ENCODE peak calls at places on chromosomes 5 and 9, in eight cellular contexts. F, K, G, E, M, X, D and A are unnamed samples.

GRCh38 chr5:2883771-2884170 is 132.3 kb upstream of the IRX2 start:
- DNase-seq in F (no peak), K (no peak), G (no peak), E (no peak), M (peak; percentile 14), X (no peak), D (no peak), A (no peak)

GRCh38 chr5:3715048-3715447 is 119.4 kb downstream of the IRX1 start:
- DNase-seq in F (no peak), K (no peak), G (no peak), E (no peak), M (no peak), X (no peak), D (no peak), A (no peak)

GRCh38 chr9:136050706-136051567 is 44.2 kb downstream of the NACC2 start:
- DNase-seq in F (peak; percentile 81), K (peak; percentile 18), G (no peak), E (no peak), M (peak; percentile 44), X (peak; percentile 35), D (no peak), A (peak; percentile 73)

GRCh38 chr5:28766565-28767158 is 1728.3 kb upstream of the CDH9 start:
- DNase-seq in F (peak; percentile 1), K (peak; percentile 6), G (no peak), E (no peak), M (no peak), X (peak; percentile 74), D (peak; percentile 67), A (no peak)

GRCh38 chr9:28332648-28333047 is 759.4 kb upstream of the C9orf72 start:
- DNase-seq in F (no peak), K (peak; percentile 17), G (no peak), E (no peak), M (no peak), X (no peak), D (no peak), A (no peak)

GRCh38 chr5:174303035-174303434 is 257.5 kb downstream of the NSG2 start:
- DNase-seq in F (peak; percentile 54), K (no peak), G (no peak), E (no peak), M (no peak), X (no peak), D (no peak), A (peak; percentile 48)

GRCh38 chr5:173774212-173774850 is 113.8 kb upstream of the CPEB4 start:
- DNase-seq in F (no peak), K (no peak), G (no peak), E (no peak), M (peak; percentile 65), X (no peak), D (no peak), A (no peak)

GRCh38 chr5:156841737-156842136 is 8.4 kb upstream of the PPP1R2B start:
- DNase-seq in F (no peak), K (no peak), G (no peak), E (no peak), M (no peak), X (no peak), D (no peak), A (no peak)

GRCh38 chr5:68533571-68534051 is 318.1 kb downstream of the PIK3R1 start:
- DNase-seq in F (peak; percentile 61), K (no peak), G (no peak), E (no peak), M (no peak), X (peak; percentile 81), D (no peak), A (no peak)

GRCh38 chr5:98986556-98986955 is 57.7 kb upstream of the CHD1 start:
- DNase-seq in F (no peak), K (no peak), G (no peak), E (no peak), M (no peak), X (no peak), D (no peak), A (no peak)

GRCh38 chr9:134396825-134397224 is 70.6 kb downstream of the RXRA start:
- DNase-seq in F (no peak), K (peak; percentile 47), G (no peak), E (no peak), M (no peak), X (no peak), D (no peak), A (no peak)

GRCh38 chr5:96823900-96824351 is 16.2 kb upstream of the ERAP1 start:
- DNase-seq in F (peak; percentile 51), K (peak; percentile 60), G (no peak), E (no peak), M (no peak), X (no peak), D (peak; percentile 53), A (no peak)

GRCh38 chr5:19314840-19315239 is 673.2 kb downstream of the CDH18 start:
- DNase-seq in F (no peak), K (no peak), G (no peak), E (no peak), M (peak; percentile 86), X (no peak), D (peak; percentile 72), A (no peak)

GRCh38 chr5:78050888-78051287 is 243.6 kb downstream of the AP3B1 start:
- DNase-seq in F (no peak), K (peak; percentile 70), G (no peak), E (no peak), M (no peak), X (peak; percentile 3), D (peak; percentile 32), A (no peak)

GRCh38 chr5:94218374-94218773 is 400.0 kb downstream of the KIAA0825 start:
- DNase-seq in F (no peak), K (no peak), G (no peak), E (no peak), M (no peak), X (peak; percentile 36), D (peak; percentile 30), A (no peak)

GRCh38 chr5:82765765-82766164 is 311.4 kb downstream of the TMEM167A start:
- DNase-seq in F (no peak), K (no peak), G (no peak), E (no peak), M (no peak), X (peak; percentile 7), D (no peak), A (no peak)

GRCh38 chr5:175520321-175520720 is 42.0 kb downstream of the SFXN1 start:
- DNase-seq in F (no peak), K (no peak), G (no peak), E (peak; percentile 47), M (no peak), X (no peak), D (no peak), A (no peak)

GRCh38 chr9:128892223-128892892 is 10.4 kb downstream of the LRRC8A start:
- DNase-seq in F (no peak), K (peak; percentile 82), G (no peak), E (no peak), M (peak; percentile 86), X (no peak), D (peak; percentile 70), A (no peak)

GRCh38 chr5:122311400-122311887 is 593 bp upstream of the SNCAIP start:
- DNase-seq in F (no peak), K (peak; percentile 47), G (no peak), E (no peak), M (no peak), X (no peak), D (no peak), A (no peak)

GRCh38 chr5:138000102-138000723 is 32.7 kb downstream of the FAM13B start:
- DNase-seq in F (no peak), K (peak; percentile 11), G (no peak), E (no peak), M (peak; percentile 89), X (no peak), D (peak; percentile 86), A (no peak)

GRCh38 chr9:92723299-92723625 is 41.4 kb downstream of the BICD2 start:
- DNase-seq in F (no peak), K (no peak), G (no peak), E (no peak), M (peak; percentile 25), X (peak; percentile 88), D (no peak), A (no peak)

GRCh38 chr5:135578685-135579341 is at the start of gene CXCL14:
- DNase-seq in F (no peak), K (no peak), G (no peak), E (peak; percentile 25), M (no peak), X (no peak), D (no peak), A (no peak)

GRCh38 chr5:32014345-32014744 is 159.8 kb downstream of the GOLPH3 start:
- DNase-seq in F (no peak), K (no peak), G (no peak), E (no peak), M (no peak), X (no peak), D (no peak), A (no peak)